ENCODE peak calls at places on chromosomes 4 and X, in six cellular contexts. V is adrenal gland, S is uterus, M is cardiac muscle cell, E is transverse colon, K is IMR-90. W is an unnamed sample.

GRCh38 chr4:121791481-121791880 is 9.6 kb upstream of the EXOSC9 start:
- DNase-seq in V (no peak), S (no peak), M (peak; percentile 41), E (no peak), K (peak; percentile 88), W (no peak)

GRCh38 chr4:19372365-19372764 is 879.3 kb upstream of the SLIT2 start:
- DNase-seq in V (no peak), S (no peak), M (no peak), E (no peak), K (no peak), W (peak; percentile 4)

GRCh38 chrX:45524296-45524695 is 323.6 kb upstream of the DIPK2B start:
- DNase-seq in V (no peak), S (no peak), M (peak; percentile 67), E (no peak), K (peak; percentile 67), W (no peak)

GRCh38 chr4:3030551-3031356 is 43.6 kb downstream of the HTT-AS start:
- DNase-seq in V (no peak), S (no peak), M (no peak), E (no peak), K (no peak), W (no peak)

GRCh38 chrX:8105531-8105930 is 65.5 kb downstream of the VCX2 start:
- DNase-seq in V (no peak), S (no peak), M (no peak), E (no peak), K (no peak), W (no peak)

GRCh38 chr4:102868153-102868781 is 525 bp upstream of the CISD2 start:
- DNase-seq in V (peak; percentile 30), S (peak; percentile 24), M (no peak), E (peak; percentile 13), K (no peak), W (peak; percentile 5)

GRCh38 chr4:154073107-154073817 is 284.4 kb upstream of the SFRP2 start:
- DNase-seq in V (no peak), S (no peak), M (peak; percentile 3), E (no peak), K (no peak), W (no peak)

GRCh38 chrX:111445485-111445884 is 33.5 kb upstream of the DCX start:
- DNase-seq in V (no peak), S (no peak), M (peak; percentile 42), E (no peak), K (peak; percentile 32), W (no peak)

GRCh38 chr4:54498661-54499111 is 159.1 kb upstream of the KIT start:
- DNase-seq in V (no peak), S (no peak), M (peak; percentile 17), E (no peak), K (peak; percentile 31), W (peak; percentile 60)

GRCh38 chr4:169124661-169125060 is 114.6 kb upstream of the CBR4 start:
- DNase-seq in V (no peak), S (no peak), M (no peak), E (no peak), K (peak; percentile 42), W (no peak)

GRCh38 chrX:119870626-119871131 is 854 bp downstream of the RNF113A start:
- DNase-seq in V (peak; percentile 31), S (no peak), M (peak; percentile 16), E (peak; percentile 29), K (peak; percentile 23), W (peak; percentile 14)

GRCh38 chr4:188387134-188387791 is 248.0 kb downstream of the TRIML1 start:
- DNase-seq in V (no peak), S (no peak), M (peak; percentile 25), E (no peak), K (peak; percentile 54), W (no peak)

GRCh38 chr4:111678466-111678865 is 466.8 kb upstream of the FAM241A start:
- DNase-seq in V (no peak), S (no peak), M (peak; percentile 51), E (no peak), K (peak; percentile 27), W (no peak)
- H3K4me3 ChIP-seq in V (no peak overlapping the region), S (no peak overlapping the region), M (no peak overlapping the region), E (no peak overlapping the region), K (no peak overlapping the region), W (no peak overlapping the region)

DNA sequence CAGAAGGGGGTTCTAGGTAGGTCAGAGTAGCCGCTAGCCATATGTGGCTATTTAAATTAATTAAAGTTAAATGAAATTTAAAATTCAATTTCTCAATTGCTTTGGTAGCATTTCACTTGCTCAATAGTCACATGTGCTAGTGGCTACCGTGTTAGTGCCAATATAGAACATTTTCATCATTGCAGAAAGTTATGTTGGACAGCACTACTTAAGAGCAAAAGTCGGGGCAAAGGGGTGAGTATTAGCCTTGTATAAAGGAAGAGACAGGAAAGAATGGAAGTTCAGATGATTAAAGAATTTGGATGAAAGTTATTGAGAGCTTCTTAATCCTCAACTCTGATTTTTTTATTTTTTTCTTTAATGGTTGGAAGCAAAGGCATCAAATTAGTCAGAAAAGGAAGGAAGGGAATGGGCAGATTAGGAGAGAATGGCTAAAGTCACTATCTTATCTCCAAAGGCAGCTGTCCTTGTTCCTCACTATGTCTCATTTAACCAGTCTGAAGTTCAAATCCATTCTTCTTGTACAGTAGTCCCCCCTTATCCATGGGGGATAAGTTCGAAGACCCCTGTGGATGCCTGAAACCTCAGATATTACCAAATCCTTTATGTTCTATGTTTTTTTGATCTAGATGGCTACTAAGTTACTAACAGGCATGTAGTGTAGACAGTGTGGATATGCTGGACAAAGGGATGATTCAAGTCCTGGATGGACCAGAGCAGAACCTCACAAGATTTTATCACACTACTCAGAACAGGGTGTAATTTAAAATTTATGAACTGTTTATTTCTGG is 22.9 kb downstream of the OCIAD1 start:
- DNase-seq in V (no peak), S (no peak), M (no peak), E (no peak), K (no peak), W (no peak)
- H3K36me3 ChIP-seq in V (no peaks in the 10 kb centered on the region), S (no peaks in the 10 kb centered on the region), M (peaks cover 69% of the 10 kb centered on the region), E (peaks cover 44% of the 10 kb centered on the region), K (peaks cover 24% of the 10 kb centered on the region), W (peaks cover 24% of the 10 kb centered on the region)

GRCh38 chr4:142497606-142498005 is 348.5 kb downstream of the INPP4B start:
- DNase-seq in V (no peak), S (no peak), M (peak; percentile 12), E (no peak), K (no peak), W (no peak)

GRCh38 chr4:142500966-142501365 is 345.1 kb downstream of the INPP4B start:
- DNase-seq in V (no peak), S (no peak), M (no peak), E (no peak), K (no peak), W (no peak)
- H3K9me3 ChIP-seq in V (no peaks in the 10 kb centered on the region), S (no peaks in the 10 kb centered on the region), M (no peaks in the 10 kb centered on the region), E (no peaks in the 10 kb centered on the region), K (no peaks in the 10 kb centered on the region), W (no peaks in the 10 kb centered on the region)

GRCh38 chrX:41885724-41886123 is 37.6 kb downstream of the CASK start:
- DNase-seq in V (no peak), S (no peak), M (no peak), E (no peak), K (no peak), W (no peak)
- H3K4me3 ChIP-seq in V (no peak overlapping the region), S (no peak overlapping the region), M (no peak overlapping the region), E (no peak overlapping the region), K (no peak overlapping the region), W (no peak overlapping the region)

GRCh38 chr4:87451537-87451936 is 29.2 kb downstream of the NUDT9 start:
- DNase-seq in V (no peak), S (no peak), M (no peak), E (no peak), K (no peak), W (no peak)

GRCh38 chr4:87444741-87445140 is 22.4 kb downstream of the NUDT9 start:
- DNase-seq in V (no peak), S (no peak), M (no peak), E (no peak), K (no peak), W (no peak)

GRCh38 chr4:87442889-87443288 is 20.5 kb downstream of the NUDT9 start:
- DNase-seq in V (no peak), S (no peak), M (no peak), E (no peak), K (peak; percentile 19), W (no peak)

GRCh38 chr4:87445964-87446363 is 23.6 kb downstream of the NUDT9 start:
- DNase-seq in V (no peak), S (no peak), M (no peak), E (no peak), K (no peak), W (no peak)
- H3K36me3 ChIP-seq in V (no peaks in the 10 kb centered on the region), S (no peaks in the 10 kb centered on the region), M (peaks cover 38% of the 10 kb centered on the region), E (peaks cover 18% of the 10 kb centered on the region), K (peaks cover 6% of the 10 kb centered on the region), W (peaks cover 5% of the 10 kb centered on the region)

DNA sequence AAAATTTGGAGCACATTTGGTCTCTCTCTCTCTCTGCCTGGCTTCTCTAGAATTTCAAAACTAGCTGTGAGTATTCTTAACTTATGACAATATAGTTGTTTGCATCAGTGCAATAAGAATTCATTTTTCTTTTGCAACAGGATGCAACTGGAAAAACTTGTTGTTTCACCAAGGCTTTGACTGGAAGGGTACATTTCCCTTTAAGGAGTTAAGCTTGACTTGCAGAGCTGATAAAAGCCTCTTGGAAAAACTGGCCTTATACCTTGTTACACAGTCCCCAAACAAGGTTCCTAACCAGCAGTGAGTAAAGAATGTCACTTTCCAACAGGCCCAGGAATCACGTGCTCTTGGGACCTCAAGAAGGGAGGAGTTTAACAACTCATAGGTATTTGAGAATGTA is 25.9 kb upstream of the ZNF718 start:
- DNase-seq in V (no peak), S (no peak), M (no peak), E (no peak), K (no peak), W (no peak)
- H3K9me3 ChIP-seq in V (peaks cover 6% of the 10 kb centered on the region), S (peaks cover 49% of the 10 kb centered on the region), M (no peaks in the 10 kb centered on the region), E (peaks cover 83% of the 10 kb centered on the region), K (peaks cover 52% of the 10 kb centered on the region), W (peaks cover 3% of the 10 kb centered on the region)

GRCh38 chr4:99893029-99893428 is 1.2 kb downstream of the LAMTOR3 start:
- DNase-seq in V (no peak), S (no peak), M (no peak), E (no peak), K (no peak), W (no peak)
- H3K4me3 ChIP-seq in V (peak overlapping the region; percentile 98), S (no peak overlapping the region), M (no peak overlapping the region), E (no peak overlapping the region), K (peak overlapping the region; percentile 99), W (peak overlapping the region; percentile 89)

W was measured in MG63.